ENCODE peak calls at places on chromosomes 3 and 15, in four cellular contexts. N, V, A and X are unnamed samples.

GRCh38 chr3:97864-98263 is 98.7 kb upstream of the CHL1 start:
- DNase-seq in N (no peak), V (no peak), A (no peak), X (no peak)

GRCh38 chr15:36278219-36278618 is 301.2 kb upstream of the CDIN1 start:
- DNase-seq in N (no peak), V (peak), A (no peak), X (no peak)

GRCh38 chr15:57923311-57923710 is 142.2 kb downstream of the ALDH1A2 start:
- DNase-seq in N (no peak), V (peak), A (no peak), X (peak)

GRCh38 chr3:137709011-137709601 is 55.0 kb upstream of the SOX14 start:
- DNase-seq in N (no peak), V (no peak), A (no peak), X (no peak)

GRCh38 chr3:30611613-30612421 is 5.4 kb downstream of the TGFBR2 start:
- DNase-seq in N (no peak), V (no peak), A (no peak), X (no peak)

GRCh38 chr15:74453925-74454763 is 6.8 kb downstream of the UBL7 start:
- DNase-seq in N (no peak), V (peak), A (no peak), X (no peak)

GRCh38 chr3:67624078-67624477 is 30.3 kb downstream of the SUCLG2 start:
- DNase-seq in N (no peak), V (no peak), A (no peak), X (no peak)

GRCh38 chr3:184523825-184524615 is 37.6 kb upstream of the EPHB3 start:
- DNase-seq in N (no peak), V (peak), A (no peak), X (no peak)

GRCh38 chr3:146203761-146204160 is 42.8 kb upstream of the PLOD2 start:
- DNase-seq in N (no peak), V (no peak), A (no peak), X (no peak)

GRCh38 chr3:38137615-38138346 is 680 bp upstream of the MYD88 start:
- DNase-seq in N (peak), V (no peak), A (peak), X (no peak)

GRCh38 chr3:10160346-10160745 is 4.4 kb upstream of the IRAK2 start:
- DNase-seq in N (no peak), V (peak), A (no peak), X (no peak)

GRCh38 chr15:60255390-60255789 is 142.4 kb downstream of the ANXA2 start:
- DNase-seq in N (no peak), V (no peak), A (no peak), X (no peak)

GRCh38 chr3:187139126-187139894 is at the start of gene RPL39L:
- DNase-seq in N (peak), V (peak), A (peak), X (peak)

GRCh38 chr3:50620846-50621245 is 3.9 kb downstream of the MAPKAPK3 start:
- DNase-seq in N (no peak), V (no peak), A (no peak), X (no peak)

GRCh38 chr15:65824941-65825544 is 33.0 kb upstream of the DENND4A start:
- DNase-seq in N (no peak), V (peak), A (no peak), X (peak)

GRCh38 chr3:4474683-4475490 is 7.8 kb upstream of the SUMF1 start:
- DNase-seq in N (no peak), V (peak), A (peak), X (no peak)

GRCh38 chr15:76333720-76334437 is 2.7 kb upstream of the ISL2 start:
- DNase-seq in N (no peak), V (no peak), A (no peak), X (no peak)

GRCh38 chr3:16104161-16104560 is 70.3 kb upstream of the GALNT15 start:
- DNase-seq in N (no peak), V (no peak), A (no peak), X (no peak)

GRCh38 chr3:108862865-108863798 is 40.5 kb downstream of the TRAT1 start:
- DNase-seq in N (peak), V (peak), A (no peak), X (no peak)

GRCh38 chr3:41202075-41202833 is 2.9 kb downstream of the CTNNB1 start:
- DNase-seq in N (no peak), V (peak), A (no peak), X (no peak)

GRCh38 chr3:72282918-72283317 is 498.0 kb upstream of the PROK2 start:
- DNase-seq in N (no peak), V (no peak), A (no peak), X (no peak)

GRCh38 chr3:145290010-145290409 is 871.0 kb downstream of the PLOD2 start:
- DNase-seq in N (no peak), V (no peak), A (no peak), X (no peak)

GRCh38 chr15:45715528-45715927 is 80.7 kb downstream of the SQOR start:
- DNase-seq in N (no peak), V (peak), A (no peak), X (no peak)
- TF ChIP-seq CTCF in N (peak), V (peak), A (no peak), X (no peak)

GRCh38 chr3:188946837-188947236 is 224.9 kb upstream of the TPRG1 start:
- DNase-seq in N (no peak), V (no peak), A (no peak), X (no peak)

GRCh38 chr3:188946351-188946750 is 225.4 kb upstream of the TPRG1 start:
- DNase-seq in N (no peak), V (no peak), A (no peak), X (no peak)

GRCh38 chr3:188947401-188947982 is 224.3 kb upstream of the TPRG1 start:
- DNase-seq in N (no peak), V (peak), A (peak), X (peak)

GRCh38 chr3:188948658-188949400 is 222.9 kb upstream of the TPRG1 start:
- DNase-seq in N (peak), V (peak), A (no peak), X (no peak)

DNA sequence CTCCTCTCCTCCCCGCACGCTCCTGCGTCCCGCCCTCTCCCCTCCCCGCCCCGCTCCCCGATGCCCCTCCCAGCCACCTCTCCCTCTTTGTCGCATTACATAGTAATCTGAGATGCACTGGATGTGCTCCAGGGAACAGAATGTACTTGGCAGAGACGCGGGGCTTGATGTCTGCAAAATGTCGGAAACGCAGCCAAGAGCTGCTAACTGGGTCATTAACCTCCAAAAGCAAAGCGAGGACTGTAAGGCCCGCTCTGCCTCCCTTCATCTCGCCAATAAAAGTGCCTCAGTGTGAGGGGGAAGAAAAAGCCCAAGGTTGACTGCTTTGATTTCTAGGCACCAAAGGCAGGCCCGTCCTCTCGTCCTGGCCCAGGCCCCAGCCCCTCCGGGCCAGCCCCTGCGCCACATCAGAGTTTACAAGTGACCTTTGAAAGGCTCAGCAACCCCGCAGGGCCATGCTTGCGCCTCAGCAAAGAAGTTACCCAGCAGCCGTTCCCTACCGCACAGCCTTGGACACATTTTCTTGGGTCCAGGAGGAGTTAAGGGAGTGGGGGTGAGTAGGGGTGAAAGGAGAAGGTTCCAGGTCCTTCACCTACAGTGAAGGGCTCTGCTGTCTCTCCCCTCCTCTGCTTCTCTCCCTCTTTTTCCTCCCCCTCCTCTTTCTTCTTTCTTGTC is 223.7 kb upstream of the TPRG1 start:
- DNase-seq in N (peak), V (peak), A (peak), X (peak)
- H3K4me3 ChIP-seq in N (peak), V (peak), A (peak), X (no peak)

GRCh38 chr3:31724681-31725080 is 192.0 kb downstream of the STT3B start:
- DNase-seq in N (no peak), V (no peak), A (no peak), X (no peak)
- TF ChIP-seq CTCF in N (no peak), V (peak), A (no peak), X (no peak)

GRCh38 chr3:176814252-176814651 is 383.0 kb downstream of the TBL1XR1 start:
- DNase-seq in N (no peak), V (peak), A (no peak), X (no peak)
- H3K4me3 ChIP-seq in N (no peak), V (no peak), A (no peak), X (no peak)

DNA sequence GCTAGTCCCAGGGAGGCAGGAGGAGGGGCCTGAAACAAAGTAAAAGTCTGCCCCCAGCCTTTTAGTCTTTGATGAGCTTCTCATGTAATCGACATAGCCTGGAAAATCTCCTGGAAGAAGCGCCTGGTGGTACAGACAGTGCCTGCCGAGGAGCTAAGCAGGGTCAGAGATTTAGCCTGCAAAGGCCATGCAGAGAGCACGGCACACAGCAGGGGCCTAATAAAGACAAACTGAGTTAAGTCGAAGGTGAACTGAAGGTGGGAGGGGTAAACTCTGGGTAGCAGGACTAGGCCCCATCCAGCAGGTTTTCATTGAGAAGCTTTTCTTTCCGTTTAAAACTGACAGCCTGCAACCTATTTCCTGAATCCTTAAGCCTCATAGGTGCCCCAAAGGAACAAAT is 115.5 kb upstream of the ABHD17C start:
- DNase-seq in N (no peak), V (no peak), A (no peak), X (peak)
- TF ChIP-seq CTCF in N (no peak), V (no peak), A (no peak), X (no peak)

DNA sequence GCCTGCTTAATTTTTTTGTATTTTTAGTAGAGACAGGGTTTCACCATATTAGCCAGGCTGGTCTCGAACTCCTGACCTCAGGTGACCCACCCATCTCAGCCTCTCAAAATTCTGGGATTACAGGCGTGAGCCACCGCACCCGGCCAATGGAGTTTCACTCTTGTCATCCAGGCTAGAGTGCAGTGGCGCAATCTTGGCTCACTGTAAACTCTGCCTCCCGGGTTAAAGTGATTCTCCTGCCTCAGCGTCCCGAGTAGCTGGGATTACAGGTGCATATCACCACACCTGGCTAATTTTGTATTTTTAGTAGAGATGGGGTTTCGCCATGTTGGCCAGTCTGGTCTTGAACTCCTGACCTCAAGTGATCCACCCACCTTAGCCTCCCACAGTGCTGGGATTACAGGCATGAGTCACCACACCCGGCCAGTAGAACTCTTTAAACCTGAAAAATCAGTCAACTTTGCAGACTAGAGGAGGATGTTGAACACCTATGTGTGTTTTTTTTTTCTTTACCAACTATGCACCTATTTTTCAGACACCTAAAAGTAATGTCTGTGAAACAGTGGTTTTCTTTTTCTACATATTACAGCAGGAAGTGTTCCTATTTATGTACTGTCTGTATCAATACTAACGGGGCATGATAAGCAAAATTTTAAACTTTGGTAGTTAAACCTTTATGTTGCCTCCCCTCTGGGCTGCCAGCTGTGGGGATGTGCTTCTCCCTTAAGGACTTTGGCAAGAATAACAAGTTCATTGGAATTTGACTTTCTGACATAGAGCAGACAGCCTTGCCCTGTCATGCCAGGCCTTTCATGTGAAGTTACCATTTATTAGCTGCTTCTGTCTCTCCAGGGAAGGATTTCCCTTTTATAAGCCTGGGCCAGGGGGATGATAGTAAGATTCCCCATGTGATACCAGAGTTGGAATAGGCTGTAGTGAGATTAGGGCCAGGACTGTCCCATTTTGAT is 8.1 kb downstream of the ARIH2 start:
- DNase-seq in N (no peak), V (no peak), A (peak), X (no peak)
- H3K4me3 ChIP-seq in N (no peak), V (no peak), A (no peak), X (no peak)

GRCh38 chr3:13285007-13285567 is 135.0 kb downstream of the NUP210 start:
- DNase-seq in N (no peak), V (no peak), A (no peak), X (no peak)

GRCh38 chr3:13281657-13282527 is 138.2 kb downstream of the NUP210 start:
- DNase-seq in N (no peak), V (no peak), A (no peak), X (no peak)

GRCh38 chr3:13283877-13284264 is 136.3 kb downstream of the NUP210 start:
- DNase-seq in N (no peak), V (no peak), A (no peak), X (no peak)

GRCh38 chr3:13282528-13282985 is 137.6 kb downstream of the NUP210 start:
- DNase-seq in N (no peak), V (no peak), A (no peak), X (no peak)

GRCh38 chr3:13282986-13283876 is 136.9 kb downstream of the NUP210 start:
- DNase-seq in N (no peak), V (no peak), A (no peak), X (no peak)
- TF ChIP-seq CTCF in N (no peak), V (peak), A (no peak), X (no peak)